ENCODE peak calls at places on chromosomes 11 and 22, in ten cellular contexts. J is IMR-90, U is tibial nerve, C is osteoblast, Z is left lung, B is adipocyte, G is PC-3, L is aorta, Y is lower lobe of right lung, V is Karpas-422. I is an unnamed sample.
A peak's percentile ranks its signal among the peaks of the same experiment; 100 is the strongest.

GRCh38 chr11:118930152-118930712 is 4.5 kb upstream of the BCL9L start:
- DNase-seq in J (peak; percentile 63), U (peak; percentile 75), C (peak; percentile 91), Z (peak; percentile 86), B (peak; percentile 90), G (peak; percentile 100), L (peak; percentile 84), Y (peak; percentile 88), V (peak; percentile 90), I (peak; percentile 77)

GRCh38 chr11:124600924-124601323 is 10.3 kb upstream of the PANX3 start:
- DNase-seq in J (no peak), U (no peak), C (peak; percentile 13), Z (no peak), B (no peak), G (no peak), L (no peak), Y (no peak), V (no peak), I (no peak)

GRCh38 chr11:96748639-96749370 is 359.0 kb downstream of the JRKL start:
- DNase-seq in J (peak; percentile 46), U (no peak), C (peak; percentile 48), Z (no peak), B (peak; percentile 51), G (peak; percentile 88), L (no peak), Y (no peak), V (no peak), I (no peak)

GRCh38 chr22:37037669-37038068 is 13.9 kb upstream of the KCTD17 start:
- DNase-seq in J (no peak), U (no peak), C (peak; percentile 42), Z (no peak), B (no peak), G (no peak), L (no peak), Y (no peak), V (no peak), I (no peak)

GRCh38 chr11:59181746-59182456 is 10.0 kb downstream of the DTX4 start:
- DNase-seq in J (no peak), U (no peak), C (no peak), Z (peak; percentile 63), B (no peak), G (no peak), L (no peak), Y (no peak), V (no peak), I (no peak)

GRCh38 chr11:18171377-18172000 is 1.1 kb upstream of the MRGPRX4 start:
- DNase-seq in J (no peak), U (no peak), C (peak; percentile 77), Z (no peak), B (peak; percentile 62), G (peak; percentile 51), L (peak; percentile 41), Y (no peak), V (peak; percentile 56), I (no peak)

GRCh38 chr22:36658900-36659299 is 44.7 kb downstream of the CACNG2 start:
- DNase-seq in J (no peak), U (no peak), C (no peak), Z (no peak), B (peak; percentile 11), G (peak; percentile 74), L (no peak), Y (no peak), V (no peak), I (no peak)

GRCh38 chr11:64383580-64383979 is 24.6 kb downstream of the RPS6KA4 start:
- DNase-seq in J (no peak), U (no peak), C (no peak), Z (no peak), B (no peak), G (no peak), L (no peak), Y (no peak), V (no peak), I (no peak)

GRCh38 chr11:7672960-7673723 is at the start of gene CYB5R2:
- DNase-seq in J (peak; percentile 5), U (peak; percentile 49), C (peak; percentile 90), Z (peak; percentile 91), B (peak; percentile 46), G (no peak), L (peak; percentile 87), Y (peak; percentile 80), V (no peak), I (peak; percentile 75)

GRCh38 chr11:100969008-100969407 is 160.6 kb downstream of the PGR start:
- DNase-seq in J (no peak), U (no peak), C (no peak), Z (no peak), B (no peak), G (no peak), L (no peak), Y (no peak), V (no peak), I (no peak)

GRCh38 chr11:1276866-1277615 is 32.4 kb downstream of the TOLLIP start:
- DNase-seq in J (no peak), U (no peak), C (no peak), Z (peak; percentile 77), B (no peak), G (no peak), L (no peak), Y (no peak), V (no peak), I (peak; percentile 10)

GRCh38 chr11:124043420-124043819 is 2.3 kb upstream of the OR10G7 start:
- DNase-seq in J (no peak), U (no peak), C (no peak), Z (no peak), B (no peak), G (no peak), L (no peak), Y (no peak), V (no peak), I (no peak)

GRCh38 chr22:27546157-27546556 is 255.4 kb downstream of the MN1 start:
- DNase-seq in J (no peak), U (no peak), C (no peak), Z (no peak), B (no peak), G (no peak), L (no peak), Y (no peak), V (peak; percentile 72), I (no peak)

GRCh38 chr11:11857769-11858168 is 16.0 kb downstream of the USP47 start:
- DNase-seq in J (no peak), U (no peak), C (no peak), Z (no peak), B (no peak), G (no peak), L (no peak), Y (no peak), V (no peak), I (no peak)

GRCh38 chr11:37858398-37858797 is 1260.4 kb upstream of the RAG2 start:
- DNase-seq in J (no peak), U (no peak), C (no peak), Z (no peak), B (no peak), G (peak; percentile 4), L (no peak), Y (no peak), V (peak; percentile 40), I (no peak)

GRCh38 chr11:29300441-29300840 is 716.4 kb downstream of the KCNA4 start:
- DNase-seq in J (peak; percentile 96), U (no peak), C (peak; percentile 59), Z (no peak), B (peak; percentile 55), G (peak; percentile 85), L (no peak), Y (no peak), V (no peak), I (no peak)

GRCh38 chr11:61701298-61701993 is 21.3 kb downstream of the DAGLA start:
- DNase-seq in J (peak; percentile 16), U (no peak), C (no peak), Z (no peak), B (no peak), G (peak; percentile 38), L (no peak), Y (no peak), V (no peak), I (no peak)

GRCh38 chr11:134515081-134515960 is 103.3 kb upstream of the B3GAT1 start:
- DNase-seq in J (no peak), U (no peak), C (no peak), Z (peak; percentile 68), B (no peak), G (no peak), L (no peak), Y (peak; percentile 26), V (no peak), I (no peak)

GRCh38 chr11:92211576-92212167 is 12.9 kb upstream of the FAT3 start:
- DNase-seq in J (peak; percentile 33), U (no peak), C (peak; percentile 66), Z (no peak), B (peak; percentile 27), G (peak; percentile 45), L (peak; percentile 52), Y (no peak), V (no peak), I (peak; percentile 12)

GRCh38 chr11:69380451-69380901 is 86.5 kb downstream of the MYEOV start:
- DNase-seq in J (no peak), U (peak; percentile 10), C (peak; percentile 48), Z (peak; percentile 63), B (no peak), G (no peak), L (no peak), Y (no peak), V (no peak), I (no peak)
- H3K4me1 ChIP-seq in J (peaks cover 2% of the 10 kb centered on the region), U (peaks cover 41% of the 10 kb centered on the region), C (no peaks in the 10 kb centered on the region), Z (no peaks in the 10 kb centered on the region), B (peaks cover 14% of the 10 kb centered on the region), G (peaks cover 5% of the 10 kb centered on the region), L (no peaks in the 10 kb centered on the region), Y (no peaks in the 10 kb centered on the region), V (peaks cover 15% of the 10 kb centered on the region), I (peaks cover 9% of the 10 kb centered on the region)

DNA sequence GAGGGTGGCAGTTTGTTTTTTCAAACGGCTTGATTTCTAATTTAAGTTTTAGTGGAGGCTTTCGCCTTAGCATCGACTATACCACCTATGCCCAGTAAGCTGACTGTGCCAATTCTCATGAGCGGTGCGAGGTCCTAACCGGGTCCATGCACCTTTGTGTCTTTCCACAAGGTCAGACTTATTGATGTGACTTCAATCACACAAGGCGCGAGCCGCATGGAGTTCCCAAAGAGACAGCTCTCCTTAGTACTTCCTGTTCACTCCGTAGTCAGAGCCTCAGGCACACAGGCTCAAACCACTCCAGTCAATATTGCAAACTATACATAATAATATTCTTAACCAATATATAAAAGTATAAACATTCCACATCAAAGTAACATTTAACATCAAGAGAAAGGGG is 18.2 kb downstream of the ST14 start:
- DNase-seq in J (no peak), U (no peak), C (no peak), Z (no peak), B (no peak), G (no peak), L (no peak), Y (no peak), V (no peak), I (no peak)
- H3K4me1 ChIP-seq in J (peaks cover 5% of the 10 kb centered on the region), U (peaks cover 21% of the 10 kb centered on the region), C (peaks cover 10% of the 10 kb centered on the region), Z (peaks cover 26% of the 10 kb centered on the region), B (peaks cover 18% of the 10 kb centered on the region), G (peaks cover 25% of the 10 kb centered on the region), L (no peaks in the 10 kb centered on the region), Y (peaks cover 46% of the 10 kb centered on the region), V (peaks cover 9% of the 10 kb centered on the region), I (peaks cover 48% of the 10 kb centered on the region)

GRCh38 chr22:21943571-21944448 is 8.8 kb downstream of the PPM1F start:
- DNase-seq in J (no peak), U (no peak), C (peak; percentile 37), Z (no peak), B (no peak), G (no peak), L (no peak), Y (no peak), V (no peak), I (no peak)
- H3K4me1 ChIP-seq in J (peaks cover 25% of the 10 kb centered on the region), U (peaks cover 100% of the 10 kb centered on the region), C (peaks cover 35% of the 10 kb centered on the region), Z (peaks cover 24% of the 10 kb centered on the region), B (peaks cover 52% of the 10 kb centered on the region), G (peaks cover 19% of the 10 kb centered on the region), L (no peaks in the 10 kb centered on the region), Y (peaks cover 99% of the 10 kb centered on the region), V (peaks cover 13% of the 10 kb centered on the region), I (peaks cover 97% of the 10 kb centered on the region)

GRCh38 chr11:128505449-128506058 is 81.8 kb downstream of the ETS1 start:
- DNase-seq in J (no peak), U (no peak), C (no peak), Z (no peak), B (no peak), G (no peak), L (no peak), Y (no peak), V (no peak), I (no peak)
- H3K4me1 ChIP-seq in J (peaks cover 49% of the 10 kb centered on the region), U (peaks cover 100% of the 10 kb centered on the region), C (peaks cover 100% of the 10 kb centered on the region), Z (peaks cover 60% of the 10 kb centered on the region), B (peaks cover 89% of the 10 kb centered on the region), G (peaks cover 89% of the 10 kb centered on the region), L (peaks cover 5% of the 10 kb centered on the region), Y (peaks cover 99% of the 10 kb centered on the region), V (peaks cover 100% of the 10 kb centered on the region), I (peaks cover 34% of the 10 kb centered on the region)